ENCODE peak calls at places on chromosome 2, in seven cellular contexts. One of them, this sample, is unnamed.

GRCh38 chr2:92073815-92074548 is 2797.2 kb upstream of the TEKT4 start:
- DNase-seq in WTC11: no peak
- DNase-seq in stimulated activated CD4-positive, alpha-beta T cell treated with anti-CD3 and anti-CD28 coated beads, Interleukin-2, amount 100 ng/mL, for 48 hours: no peak
- DNase-seq in right lobe of liver: peak; percentile 24
- DNase-seq in psoas muscle: no peak
- DNase-seq in RPMI7951: no peak
- DNase-seq in AML-193: no peak
- DNase-seq in this sample: no peak

GRCh38 chr2:241882090-241882625 is 12.6 kb downstream of the RTP5 start:
- DNase-seq in right lobe of liver: peak; percentile 90
- DNase-seq in psoas muscle: peak; percentile 67
- DNase-seq in stimulated activated CD4-positive, alpha-beta T cell treated with anti-CD3 and anti-CD28 coated beads, Interleukin-2, amount 100 ng/mL, for 48 hours: peak; percentile 62
- DNase-seq in AML-193: peak; percentile 52
- DNase-seq in WTC11: no peak
- DNase-seq in RPMI7951: peak; percentile 45
- DNase-seq in this sample: peak; percentile 36

GRCh38 chr2:37566517-37566961 is 104.9 kb downstream of the CDC42EP3 start:
- DNase-seq in stimulated activated CD4-positive, alpha-beta T cell treated with anti-CD3 and anti-CD28 coated beads, Interleukin-2, amount 100 ng/mL, for 48 hours: no peak
- DNase-seq in AML-193: no peak
- DNase-seq in psoas muscle: peak; percentile 22
- DNase-seq in RPMI7951: peak; percentile 89
- DNase-seq in WTC11: no peak
- DNase-seq in right lobe of liver: no peak
- DNase-seq in this sample: no peak

GRCh38 chr2:84603911-84604310 is 87.6 kb downstream of the DNAH6 start:
- DNase-seq in psoas muscle: no peak
- DNase-seq in RPMI7951: no peak
- DNase-seq in right lobe of liver: no peak
- DNase-seq in AML-193: no peak
- DNase-seq in WTC11: no peak
- DNase-seq in stimulated activated CD4-positive, alpha-beta T cell treated with anti-CD3 and anti-CD28 coated beads, Interleukin-2, amount 100 ng/mL, for 48 hours: no peak
- DNase-seq in this sample: no peak

GRCh38 chr2:99615247-99615771 is 125.5 kb upstream of the REV1 start:
- DNase-seq in RPMI7951: peak; percentile 22
- DNase-seq in WTC11: peak; percentile 47
- DNase-seq in stimulated activated CD4-positive, alpha-beta T cell treated with anti-CD3 and anti-CD28 coated beads, Interleukin-2, amount 100 ng/mL, for 48 hours: no peak
- DNase-seq in psoas muscle: peak; percentile 24
- DNase-seq in right lobe of liver: no peak
- DNase-seq in AML-193: no peak
- DNase-seq in this sample: no peak

GRCh38 chr2:54559593-54560145 is 103.5 kb downstream of the SPTBN1 start:
- DNase-seq in AML-193: peak; percentile 66
- DNase-seq in psoas muscle: no peak
- DNase-seq in stimulated activated CD4-positive, alpha-beta T cell treated with anti-CD3 and anti-CD28 coated beads, Interleukin-2, amount 100 ng/mL, for 48 hours: no peak
- DNase-seq in WTC11: no peak
- DNase-seq in right lobe of liver: peak; percentile 74
- DNase-seq in RPMI7951: peak; percentile 90
- DNase-seq in this sample: peak; percentile 75

GRCh38 chr2:226079186-226079585 is 679.7 kb downstream of the NYAP2 start:
- DNase-seq in WTC11: no peak
- DNase-seq in AML-193: no peak
- DNase-seq in psoas muscle: no peak
- DNase-seq in RPMI7951: peak; percentile 10
- DNase-seq in stimulated activated CD4-positive, alpha-beta T cell treated with anti-CD3 and anti-CD28 coated beads, Interleukin-2, amount 100 ng/mL, for 48 hours: no peak
- DNase-seq in right lobe of liver: no peak
- DNase-seq in this sample: no peak

GRCh38 chr2:176813526-176814179 is 398.9 kb upstream of the HNRNPA3 start:
- DNase-seq in AML-193: no peak
- DNase-seq in psoas muscle: no peak
- DNase-seq in right lobe of liver: no peak
- DNase-seq in stimulated activated CD4-positive, alpha-beta T cell treated with anti-CD3 and anti-CD28 coated beads, Interleukin-2, amount 100 ng/mL, for 48 hours: no peak
- DNase-seq in WTC11: no peak
- DNase-seq in RPMI7951: no peak
- DNase-seq in this sample: no peak

GRCh38 chr2:211367252-211367651 is 810.9 kb downstream of the CPS1 start:
- DNase-seq in AML-193: no peak
- DNase-seq in stimulated activated CD4-positive, alpha-beta T cell treated with anti-CD3 and anti-CD28 coated beads, Interleukin-2, amount 100 ng/mL, for 48 hours: no peak
- DNase-seq in psoas muscle: no peak
- DNase-seq in right lobe of liver: no peak
- DNase-seq in WTC11: no peak
- DNase-seq in RPMI7951: no peak
- DNase-seq in this sample: no peak

GRCh38 chr2:34447097-34447496 is 848.0 kb upstream of the FAM98A start:
- DNase-seq in AML-193: no peak
- DNase-seq in stimulated activated CD4-positive, alpha-beta T cell treated with anti-CD3 and anti-CD28 coated beads, Interleukin-2, amount 100 ng/mL, for 48 hours: no peak
- DNase-seq in WTC11: no peak
- DNase-seq in right lobe of liver: no peak
- DNase-seq in RPMI7951: no peak
- DNase-seq in psoas muscle: no peak
- DNase-seq in this sample: no peak

GRCh38 chr2:229434131-229434530 is 163.0 kb upstream of the PID1 start:
- DNase-seq in stimulated activated CD4-positive, alpha-beta T cell treated with anti-CD3 and anti-CD28 coated beads, Interleukin-2, amount 100 ng/mL, for 48 hours: no peak
- DNase-seq in right lobe of liver: no peak
- DNase-seq in psoas muscle: no peak
- DNase-seq in RPMI7951: peak; percentile 57
- DNase-seq in WTC11: no peak
- DNase-seq in AML-193: no peak
- DNase-seq in this sample: no peak

This sample was measured in GF-D8.